ENCODE peak calls at places on chromosome 16, in nine cellular contexts. One of them, this sample, is unnamed. For H3K4me1 and H3K9me3, the result is how much of the 10 kb centered on the place peaks cover.

GRCh38 chr16:75099738-75100615 is 16.6 kb downstream of the LDHD start:
- DNase-seq in GM23248: no peak
- DNase-seq in effector memory CD4-positive, alpha-beta T cell: no peak
- DNase-seq in right lobe of liver: no peak
- DNase-seq in heart right ventricle: peak
- DNase-seq in lung: no peak
- DNase-seq in thoracic aorta: no peak
- DNase-seq in RWPE2: no peak
- DNase-seq in SK-N-SH: peak
- DNase-seq in this sample: no peak

GRCh38 chr16:14095883-14096551 is 24.9 kb downstream of the MRTFB start:
- DNase-seq in effector memory CD4-positive, alpha-beta T cell: no peak
- DNase-seq in heart right ventricle: no peak
- DNase-seq in SK-N-SH: no peak
- DNase-seq in right lobe of liver: no peak
- DNase-seq in GM23248: no peak
- DNase-seq in lung: no peak
- DNase-seq in RWPE2: no peak
- DNase-seq in thoracic aorta: no peak
- DNase-seq in this sample: no peak

GRCh38 chr16:6957676-6958075 is 375.0 kb upstream of the RBFOX1 start:
- DNase-seq in RWPE2: no peak
- DNase-seq in heart right ventricle: no peak
- DNase-seq in SK-N-SH: no peak
- DNase-seq in lung: no peak
- DNase-seq in GM23248: no peak
- DNase-seq in effector memory CD4-positive, alpha-beta T cell: no peak
- DNase-seq in right lobe of liver: no peak
- DNase-seq in thoracic aorta: no peak
- DNase-seq in this sample: no peak

GRCh38 chr16:49652441-49653175 is 203.3 kb downstream of the ZNF423 start:
- DNase-seq in right lobe of liver: no peak
- DNase-seq in effector memory CD4-positive, alpha-beta T cell: no peak
- DNase-seq in SK-N-SH: no peak
- DNase-seq in GM23248: peak
- DNase-seq in thoracic aorta: no peak
- DNase-seq in lung: no peak
- DNase-seq in RWPE2: no peak
- DNase-seq in heart right ventricle: peak
- DNase-seq in this sample: no peak

GRCh38 chr16:55811811-55812210 is 21.1 kb downstream of the CES1 start:
- DNase-seq in heart right ventricle: no peak
- DNase-seq in SK-N-SH: no peak
- DNase-seq in GM23248: no peak
- DNase-seq in lung: no peak
- DNase-seq in RWPE2: no peak
- DNase-seq in effector memory CD4-positive, alpha-beta T cell: no peak
- DNase-seq in right lobe of liver: no peak
- DNase-seq in thoracic aorta: no peak
- DNase-seq in this sample: no peak

GRCh38 chr16:75026892-75027391 is 28.1 kb downstream of the ZNRF1 start:
- DNase-seq in lung: no peak
- DNase-seq in SK-N-SH: no peak
- DNase-seq in RWPE2: no peak
- DNase-seq in thoracic aorta: no peak
- DNase-seq in right lobe of liver: no peak
- DNase-seq in heart right ventricle: no peak
- DNase-seq in GM23248: peak
- DNase-seq in effector memory CD4-positive, alpha-beta T cell: no peak
- DNase-seq in this sample: no peak

GRCh38 chr16:84013787-84014569 is 28.6 kb downstream of the SLC38A8 start:
- DNase-seq in heart right ventricle: no peak
- DNase-seq in lung: peak
- DNase-seq in effector memory CD4-positive, alpha-beta T cell: peak
- DNase-seq in GM23248: peak
- DNase-seq in thoracic aorta: no peak
- DNase-seq in RWPE2: peak
- DNase-seq in SK-N-SH: peak
- DNase-seq in right lobe of liver: no peak
- DNase-seq in this sample: peak

GRCh38 chr16:81036751-81037350 is 1.2 kb downstream of the ATMIN start:
- DNase-seq in effector memory CD4-positive, alpha-beta T cell: no peak
- DNase-seq in right lobe of liver: no peak
- DNase-seq in SK-N-SH: peak
- DNase-seq in lung: no peak
- DNase-seq in GM23248: peak
- DNase-seq in RWPE2: no peak
- DNase-seq in heart right ventricle: peak
- DNase-seq in thoracic aorta: no peak
- DNase-seq in this sample: no peak

GRCh38 chr16:8675183-8676159 is 1.1 kb downstream of the ABAT start:
- DNase-seq in lung: no peak
- DNase-seq in thoracic aorta: no peak
- DNase-seq in effector memory CD4-positive, alpha-beta T cell: peak
- DNase-seq in SK-N-SH: peak
- DNase-seq in heart right ventricle: peak
- DNase-seq in RWPE2: no peak
- DNase-seq in GM23248: peak
- DNase-seq in right lobe of liver: peak
- DNase-seq in this sample: peak

GRCh38 chr16:87121816-87122215 is 195.4 kb downstream of the C16orf95 start:
- DNase-seq in thoracic aorta: no peak
- DNase-seq in heart right ventricle: no peak
- DNase-seq in RWPE2: no peak
- DNase-seq in right lobe of liver: no peak
- DNase-seq in effector memory CD4-positive, alpha-beta T cell: no peak
- DNase-seq in SK-N-SH: no peak
- DNase-seq in GM23248: no peak
- DNase-seq in lung: no peak
- DNase-seq in this sample: no peak

GRCh38 chr16:82629441-82630027 is 2.8 kb downstream of the CDH13 start:
- DNase-seq in thoracic aorta: no peak
- DNase-seq in SK-N-SH: no peak
- DNase-seq in RWPE2: no peak
- DNase-seq in GM23248: peak
- DNase-seq in lung: no peak
- DNase-seq in right lobe of liver: no peak
- DNase-seq in effector memory CD4-positive, alpha-beta T cell: no peak
- DNase-seq in heart right ventricle: no peak
- DNase-seq in this sample: no peak

GRCh38 chr16:610513-611381 is 20.0 kb upstream of the WFIKKN1 start:
- DNase-seq in heart right ventricle: no peak
- DNase-seq in SK-N-SH: peak
- DNase-seq in GM23248: peak
- DNase-seq in lung: peak
- DNase-seq in thoracic aorta: no peak
- DNase-seq in effector memory CD4-positive, alpha-beta T cell: peak
- DNase-seq in RWPE2: no peak
- DNase-seq in right lobe of liver: no peak
- DNase-seq in this sample: peak

GRCh38 chr16:29738514-29738913 is 7.3 kb downstream of the C16orf54 start:
- DNase-seq in thoracic aorta: no peak
- DNase-seq in GM23248: no peak
- DNase-seq in lung: no peak
- DNase-seq in heart right ventricle: no peak
- DNase-seq in SK-N-SH: no peak
- DNase-seq in effector memory CD4-positive, alpha-beta T cell: peak
- DNase-seq in RWPE2: no peak
- DNase-seq in right lobe of liver: no peak
- DNase-seq in this sample: no peak
- H3K4me1 ChIP-seq in thoracic aorta: under half
- H3K4me1 ChIP-seq in GM23248: under half
- H3K4me1 ChIP-seq in lung: under half
- H3K4me1 ChIP-seq in heart right ventricle: under half
- H3K4me1 ChIP-seq in SK-N-SH: under half
- H3K4me1 ChIP-seq in effector memory CD4-positive, alpha-beta T cell: half or more
- H3K4me1 ChIP-seq in RWPE2: under half
- H3K4me1 ChIP-seq in right lobe of liver: under half
- H3K4me1 ChIP-seq in this sample: under half

GRCh38 chr16:24820522-24820921 is 25.2 kb upstream of the SLC5A11 start:
- DNase-seq in lung: no peak
- DNase-seq in GM23248: peak
- DNase-seq in right lobe of liver: no peak
- DNase-seq in effector memory CD4-positive, alpha-beta T cell: no peak
- DNase-seq in RWPE2: no peak
- DNase-seq in thoracic aorta: no peak
- DNase-seq in heart right ventricle: no peak
- DNase-seq in SK-N-SH: no peak
- DNase-seq in this sample: no peak

GRCh38 chr16:24822542-24822941 is 23.2 kb upstream of the SLC5A11 start:
- DNase-seq in effector memory CD4-positive, alpha-beta T cell: no peak
- DNase-seq in RWPE2: no peak
- DNase-seq in GM23248: no peak
- DNase-seq in thoracic aorta: no peak
- DNase-seq in SK-N-SH: no peak
- DNase-seq in heart right ventricle: no peak
- DNase-seq in lung: no peak
- DNase-seq in right lobe of liver: no peak
- DNase-seq in this sample: no peak

GRCh38 chr16:24825696-24826095 is 20.1 kb upstream of the SLC5A11 start:
- DNase-seq in effector memory CD4-positive, alpha-beta T cell: no peak
- DNase-seq in thoracic aorta: no peak
- DNase-seq in RWPE2: no peak
- DNase-seq in GM23248: no peak
- DNase-seq in right lobe of liver: no peak
- DNase-seq in lung: no peak
- DNase-seq in heart right ventricle: no peak
- DNase-seq in SK-N-SH: no peak
- DNase-seq in this sample: no peak

GRCh38 chr16:24821129-24821528 is 24.6 kb upstream of the SLC5A11 start:
- DNase-seq in lung: no peak
- DNase-seq in effector memory CD4-positive, alpha-beta T cell: no peak
- DNase-seq in thoracic aorta: no peak
- DNase-seq in GM23248: no peak
- DNase-seq in right lobe of liver: peak
- DNase-seq in SK-N-SH: no peak
- DNase-seq in heart right ventricle: no peak
- DNase-seq in RWPE2: no peak
- DNase-seq in this sample: no peak

DNA sequence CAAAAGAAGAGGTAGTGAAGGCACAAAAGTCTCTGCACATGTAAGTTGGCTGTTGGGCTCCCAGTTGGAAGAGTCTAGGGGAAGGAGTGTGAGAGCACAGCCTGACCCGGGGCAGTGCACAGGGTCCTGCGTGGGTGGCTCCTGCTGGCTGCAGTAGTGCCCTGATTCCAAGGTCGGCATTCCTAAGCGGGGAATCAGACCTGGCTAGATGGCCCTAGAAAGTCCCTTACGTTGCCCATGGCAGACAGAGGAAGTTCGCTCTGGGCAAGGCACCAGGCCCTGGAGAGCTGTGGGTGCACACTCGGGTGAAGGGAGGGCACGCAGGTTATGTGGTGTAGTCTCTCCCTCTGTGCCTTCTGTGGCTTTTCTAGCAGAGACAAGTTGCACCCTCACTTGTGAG is 22.8 kb upstream of the SLC5A11 start:
- DNase-seq in RWPE2: no peak
- DNase-seq in GM23248: no peak
- DNase-seq in right lobe of liver: no peak
- DNase-seq in effector memory CD4-positive, alpha-beta T cell: no peak
- DNase-seq in thoracic aorta: no peak
- DNase-seq in SK-N-SH: no peak
- DNase-seq in heart right ventricle: no peak
- DNase-seq in lung: no peak
- DNase-seq in this sample: no peak
- H3K9me3 ChIP-seq in RWPE2: under half
- H3K9me3 ChIP-seq in GM23248: under half
- H3K9me3 ChIP-seq in right lobe of liver: under half
- H3K9me3 ChIP-seq in effector memory CD4-positive, alpha-beta T cell: under half
- H3K9me3 ChIP-seq in thoracic aorta: under half
- H3K9me3 ChIP-seq in SK-N-SH: under half
- H3K9me3 ChIP-seq in heart right ventricle: under half
- H3K9me3 ChIP-seq in lung: under half
- H3K9me3 ChIP-seq in this sample: under half

DNA sequence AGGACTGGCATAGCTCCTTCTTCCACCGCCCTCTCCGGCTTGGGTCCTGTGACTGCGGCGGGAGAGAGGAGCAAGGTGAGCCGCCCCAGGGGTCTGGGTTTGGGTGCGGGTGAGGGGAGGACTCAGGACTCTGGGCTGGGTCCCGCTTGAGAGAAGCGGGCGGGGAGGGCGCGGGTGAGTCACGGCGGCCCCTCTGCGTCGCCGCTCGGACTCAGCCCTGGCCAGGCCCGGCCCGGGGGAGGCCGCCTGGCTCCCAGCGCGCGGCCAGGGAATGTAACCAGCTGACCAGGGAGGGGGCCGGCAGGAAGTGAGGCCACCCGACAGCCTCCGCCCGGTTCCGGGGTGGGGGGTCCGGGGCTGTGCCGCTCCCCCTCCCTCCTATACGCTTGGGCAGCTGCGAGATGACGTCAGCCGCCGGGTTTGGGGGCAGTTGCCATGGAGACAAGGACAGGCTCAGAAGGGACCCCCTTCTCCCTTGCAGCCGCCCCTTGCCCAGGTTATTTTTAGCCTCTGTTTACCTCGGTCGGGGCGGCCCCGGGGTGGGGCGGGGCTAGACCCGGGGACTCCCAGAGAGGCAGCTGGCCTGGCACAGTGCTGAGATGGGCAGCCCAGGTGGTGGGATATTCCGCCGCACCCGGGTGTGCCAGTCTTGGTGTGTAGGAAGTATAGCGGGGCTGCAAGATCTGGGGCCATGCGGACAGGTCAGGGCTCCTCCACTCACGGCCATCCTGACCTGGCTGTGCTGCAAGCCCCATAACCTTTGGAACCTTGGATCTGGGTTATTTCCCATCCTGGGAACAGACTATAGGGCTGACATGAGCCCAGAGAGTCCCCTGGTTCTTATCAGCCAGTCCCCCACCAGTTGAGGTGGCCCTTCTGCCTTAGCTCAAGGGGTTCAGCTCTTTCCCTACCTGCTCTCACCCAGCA is 1.6 kb downstream of the RIPOR1 start:
- DNase-seq in thoracic aorta: peak
- DNase-seq in lung: peak
- DNase-seq in SK-N-SH: peak
- DNase-seq in RWPE2: no peak
- DNase-seq in right lobe of liver: peak
- DNase-seq in GM23248: peak
- DNase-seq in heart right ventricle: peak
- DNase-seq in effector memory CD4-positive, alpha-beta T cell: no peak
- DNase-seq in this sample: no peak
- H3K4me1 ChIP-seq in thoracic aorta: under half
- H3K4me1 ChIP-seq in lung: under half
- H3K4me1 ChIP-seq in SK-N-SH: under half
- H3K4me1 ChIP-seq in RWPE2: under half
- H3K4me1 ChIP-seq in right lobe of liver: under half
- H3K4me1 ChIP-seq in GM23248: under half
- H3K4me1 ChIP-seq in heart right ventricle: half or more
- H3K4me1 ChIP-seq in effector memory CD4-positive, alpha-beta T cell: under half
- H3K4me1 ChIP-seq in this sample: under half

DNA sequence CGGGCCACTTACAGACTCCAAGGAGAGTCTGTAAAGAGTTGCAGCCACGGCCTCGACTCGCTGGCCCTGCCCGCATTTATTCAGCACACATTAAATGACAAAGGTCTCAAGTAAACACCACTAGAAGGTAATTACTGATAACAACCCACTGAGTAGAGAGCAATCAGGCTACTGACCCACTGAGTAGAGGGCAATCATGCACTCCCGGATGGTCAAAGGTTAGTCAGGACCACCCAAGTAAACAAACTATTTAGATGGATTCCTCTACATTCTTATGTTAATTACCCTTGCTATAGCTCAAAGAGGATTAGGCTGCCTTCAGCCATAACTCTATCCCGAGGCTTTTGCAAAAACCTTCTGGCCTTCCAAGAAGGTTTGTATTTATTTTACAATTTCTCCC is 30.7 kb upstream of the ZNF267 start:
- DNase-seq in right lobe of liver: no peak
- DNase-seq in thoracic aorta: no peak
- DNase-seq in RWPE2: no peak
- DNase-seq in effector memory CD4-positive, alpha-beta T cell: no peak
- DNase-seq in heart right ventricle: no peak
- DNase-seq in SK-N-SH: no peak
- DNase-seq in GM23248: no peak
- DNase-seq in lung: no peak
- DNase-seq in this sample: no peak
- H3K9me3 ChIP-seq in right lobe of liver: under half
- H3K9me3 ChIP-seq in thoracic aorta: under half
- H3K9me3 ChIP-seq in RWPE2: under half
- H3K9me3 ChIP-seq in effector memory CD4-positive, alpha-beta T cell: under half
- H3K9me3 ChIP-seq in heart right ventricle: under half
- H3K9me3 ChIP-seq in SK-N-SH: under half
- H3K9me3 ChIP-seq in GM23248: under half
- H3K9me3 ChIP-seq in lung: under half
- H3K9me3 ChIP-seq in this sample: under half